ENCODE peak calls at places on chromosomes 5 and 9, in six cellular contexts. E is spleen, U is OCI-LY7, P is A673, L is colonic mucosa, J is left ventricle myocardium inferior. H is an unnamed sample. For H3K4me1 and H3K36me3, the result is how much of the 10 kb centered on the place peaks cover.

GRCh38 chr5:127959152-127959764 is 124.3 kb upstream of the SLC12A2 start:
- DNase-seq in E (no peak), U (no peak), P (peak), L (peak), J (peak), H (peak)

GRCh38 chr5:122412966-122413365 is 100.9 kb downstream of the SNCAIP start:
- DNase-seq in E (no peak), U (no peak), P (no peak), L (no peak), J (no peak), H (no peak)

GRCh38 chr9:126036881-126037291 is 289.7 kb downstream of the PBX3 start:
- DNase-seq in E (peak), U (no peak), P (no peak), L (no peak), J (no peak), H (no peak)

GRCh38 chr9:27181381-27181780 is 72.4 kb downstream of the TEK start:
- DNase-seq in E (no peak), U (no peak), P (no peak), L (no peak), J (no peak), H (no peak)

GRCh38 chr5:149061341-149061740 is 1.5 kb downstream of the SH3TC2 start:
- DNase-seq in E (no peak), U (no peak), P (no peak), L (no peak), J (no peak), H (no peak)

GRCh38 chr5:62896121-62896893 is 317.7 kb downstream of the LRRC70 start:
- DNase-seq in E (peak), U (no peak), P (no peak), L (no peak), J (no peak), H (no peak)

GRCh38 chr5:168917947-168918600 is 338.9 kb upstream of the PANK3 start:
- DNase-seq in E (no peak), U (no peak), P (no peak), L (no peak), J (no peak), H (no peak)

GRCh38 chr9:137804908-137805356 is 72.7 kb upstream of the CACNA1B start:
- DNase-seq in E (no peak), U (no peak), P (no peak), L (no peak), J (no peak), H (no peak)

GRCh38 chr9:133781828-133782135 is 43.6 kb upstream of the SARDH start:
- DNase-seq in E (peak), U (no peak), P (no peak), L (no peak), J (no peak), H (no peak)

GRCh38 chr9:100317706-100318105 is 35.0 kb downstream of the TEX10 start:
- DNase-seq in E (no peak), U (no peak), P (no peak), L (no peak), J (no peak), H (no peak)

GRCh38 chr5:15406478-15406877 is 93.5 kb upstream of the FBXL7 start:
- DNase-seq in E (no peak), U (no peak), P (no peak), L (no peak), J (no peak), H (no peak)

GRCh38 chr5:74336286-74336685 is 304.2 kb downstream of the ENC1 start:
- DNase-seq in E (no peak), U (no peak), P (peak), L (no peak), J (no peak), H (no peak)

DNA sequence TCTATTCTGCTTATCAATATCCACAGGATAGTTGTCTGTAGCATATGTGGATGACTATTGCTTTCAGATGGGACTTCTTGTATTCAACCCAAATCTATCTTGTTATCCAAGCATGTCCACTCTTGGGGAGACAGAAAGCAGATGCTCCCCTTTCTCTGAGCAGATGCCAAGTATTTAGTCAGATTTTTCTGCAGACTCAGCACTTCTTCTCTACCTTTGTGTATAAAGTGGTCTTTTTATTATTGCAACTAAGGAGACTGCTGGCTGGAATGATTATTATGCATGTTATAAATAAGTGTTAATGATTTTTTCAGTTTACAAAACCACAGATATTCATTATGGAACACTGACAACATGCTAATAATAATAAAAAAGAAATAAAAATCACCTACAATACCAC is 45.1 kb upstream of the ASTN2 start:
- DNase-seq in E (no peak), U (no peak), P (no peak), L (no peak), J (no peak), H (no peak)
- H3K4me1 ChIP-seq in E (under half), U (under half), P (under half), L (under half), J (under half), H (under half)

DNA sequence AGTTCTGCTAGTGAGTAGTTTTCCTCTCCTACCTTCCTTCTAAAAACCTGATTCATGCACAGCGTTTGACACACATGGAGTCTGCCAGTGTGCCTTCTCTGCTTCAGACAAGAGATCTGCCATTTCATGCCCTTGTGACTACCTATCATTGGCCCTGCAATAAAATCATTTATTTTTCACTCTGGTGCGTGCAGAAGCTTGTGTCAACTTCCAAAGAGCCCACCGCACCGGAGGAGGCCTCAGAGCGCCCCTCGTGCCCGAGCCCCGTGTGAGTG is 13.7 kb downstream of the HNRNPH1 start:
- DNase-seq in E (no peak), U (no peak), P (no peak), L (no peak), J (no peak), H (no peak)
- H3K36me3 ChIP-seq in E (half or more), U (half or more), P (half or more), L (under half), J (half or more), H (half or more)

GRCh38 chr9:130834371-130835311 is at the start of gene ABL1:
- DNase-seq in E (peak), U (no peak), P (peak), L (peak), J (peak), H (peak)
- TF ChIP-seq CTCF in E (peak), U (no peak), P (no peak), L (no peak), J (no peak), H (no peak)

DNA sequence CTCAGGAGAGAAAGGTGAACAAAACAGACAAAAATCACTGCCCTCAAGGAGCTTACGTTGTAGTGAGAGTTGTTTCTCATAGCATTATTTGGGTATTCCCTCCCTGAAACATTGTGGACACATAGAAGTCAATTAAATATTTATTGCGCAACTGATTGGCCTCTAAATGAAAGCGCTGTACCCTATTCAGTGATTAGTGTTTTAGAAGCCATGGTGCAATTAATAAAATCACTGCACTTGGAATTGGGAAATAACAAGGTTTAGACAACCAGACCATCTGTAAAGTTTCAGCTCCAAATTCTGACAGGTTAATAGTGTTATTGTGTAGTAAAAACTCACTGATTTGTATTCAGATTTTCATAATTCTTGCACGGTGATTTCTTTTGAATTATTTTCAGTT is 35.9 kb downstream of the TNPO1 start:
- DNase-seq in E (no peak), U (no peak), P (no peak), L (no peak), J (no peak), H (no peak)
- H3K4me1 ChIP-seq in E (half or more), U (under half), P (under half), L (under half), J (half or more), H (under half)

DNA sequence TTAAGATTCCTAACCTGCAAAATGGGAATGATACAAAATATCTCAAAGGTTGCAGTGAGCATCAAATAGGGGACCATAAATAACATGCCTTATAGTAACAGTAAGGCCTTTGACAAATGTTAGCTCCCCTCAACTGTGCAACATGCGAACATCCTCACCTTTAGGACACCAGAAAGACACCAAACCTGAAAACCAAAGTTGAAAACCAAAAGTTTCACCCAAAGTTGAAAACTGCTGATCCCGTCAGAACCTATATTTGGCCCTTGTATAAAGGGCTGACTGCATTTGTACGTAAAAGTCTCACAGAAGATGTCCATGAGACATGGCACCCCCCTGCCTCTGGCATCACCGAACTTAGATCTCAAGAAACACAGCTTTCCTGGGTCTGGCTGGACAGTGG is 12.1 kb downstream of the CDK5RAP2 start:
- DNase-seq in E (no peak), U (no peak), P (no peak), L (no peak), J (no peak), H (no peak)
- H3K36me3 ChIP-seq in E (half or more), U (half or more), P (half or more), L (under half), J (half or more), H (half or more)

DNA sequence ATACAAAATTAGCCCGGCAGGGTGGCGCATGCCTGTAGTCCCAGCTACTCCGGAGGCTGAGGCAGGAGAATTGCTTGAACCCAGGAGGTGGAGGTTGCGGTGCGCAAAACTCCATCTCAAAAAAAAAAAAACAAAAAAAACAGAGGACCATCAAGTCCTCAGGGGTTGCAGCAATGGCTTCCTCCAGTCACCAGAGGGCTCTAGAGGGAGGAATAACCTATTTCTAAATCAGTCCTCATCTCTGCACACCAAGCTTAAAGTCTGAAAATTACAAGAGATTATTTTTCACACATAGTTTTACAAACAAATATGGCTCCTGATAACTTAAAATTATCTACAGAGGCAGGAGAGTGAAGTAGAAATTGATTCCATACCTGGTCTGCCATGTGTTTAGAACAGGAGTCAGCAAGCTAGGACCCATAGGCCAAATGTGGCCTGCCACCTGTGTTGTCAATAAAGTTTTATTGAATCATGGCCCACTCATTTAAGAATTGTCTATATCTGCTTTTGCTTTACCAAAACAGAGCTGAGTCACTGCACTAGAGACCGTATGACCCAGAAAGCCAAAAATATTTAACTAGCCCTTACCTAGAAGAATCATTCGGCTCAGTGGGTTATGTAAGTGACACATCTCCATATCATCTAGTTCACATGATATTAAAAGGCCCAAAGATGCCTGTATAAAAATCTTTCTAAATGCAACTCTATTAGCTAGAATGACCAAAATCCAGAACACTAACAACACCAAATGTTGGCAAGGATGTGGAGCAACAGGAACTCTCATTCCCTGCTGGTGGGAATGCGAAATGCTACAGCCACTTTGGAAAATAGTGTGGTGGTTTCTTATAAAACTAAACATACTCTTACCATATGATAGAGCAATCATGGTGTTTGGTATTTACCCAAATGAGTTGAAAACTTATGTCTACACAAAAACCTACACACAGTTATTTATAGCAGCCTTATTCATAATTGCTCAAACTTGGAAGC is 207.7 kb downstream of the FRMD3 start:
- DNase-seq in E (no peak), U (peak), P (peak), L (no peak), J (no peak), H (no peak)
- TF ChIP-seq CTCF in E (no peak), U (peak), P (peak), L (peak), J (no peak), H (no peak)

GRCh38 chr5:107735558-107735957 is 64.8 kb upstream of the EFNA5 start:
- DNase-seq in E (no peak), U (no peak), P (no peak), L (no peak), J (no peak), H (no peak)
- H3K4me1 ChIP-seq in E (under half), U (under half), P (under half), L (under half), J (under half), H (under half)

H was measured in stomach.